ENCODE peak calls at places on chromosome 4, in five cellular contexts. U is lower lobe of right lung, V is Panc1, T is stomach, K is uterus. N is an unnamed sample.

GRCh38 chr4:91092398-91092955 is 965.3 kb downstream of the CCSER1 start:
- DNase-seq in V (no peak), K (no peak), U (no peak), T (no peak), N (no peak)

GRCh38 chr4:137597751-137598493 is 65.6 kb upstream of the PCDH18 start:
- DNase-seq in U (no peak), K (no peak), V (no peak), T (no peak), N (no peak)

GRCh38 chr4:169048867-169049266 is 38.8 kb upstream of the CBR4 start:
- DNase-seq in U (no peak), V (no peak), T (no peak), K (no peak), N (no peak)

GRCh38 chr4:85370400-85371032 is 104.4 kb upstream of the ARHGAP24 start:
- DNase-seq in T (peak; percentile 28), K (no peak), U (no peak), V (peak; percentile 35), N (no peak)

GRCh38 chr4:13626492-13627184 is 887 bp downstream of the BOD1L1 start:
- DNase-seq in V (no peak), K (no peak), U (no peak), T (no peak), N (no peak)

GRCh38 chr4:177484613-177485021 is 42.4 kb upstream of the AGA start:
- DNase-seq in T (no peak), V (no peak), U (no peak), K (no peak), N (no peak)

GRCh38 chr4:23877758-23878229 is 12.1 kb downstream of the PPARGC1A start:
- DNase-seq in V (no peak), T (no peak), U (no peak), K (peak; percentile 36), N (peak; percentile 77)

GRCh38 chr4:86543560-86544312 is 50.4 kb upstream of the PTPN13 start:
- DNase-seq in V (no peak), K (no peak), T (no peak), U (no peak), N (no peak)

GRCh38 chr4:123478859-123479345 is 82.3 kb downstream of the SPRY1 start:
- DNase-seq in U (peak; percentile 70), T (peak; percentile 72), V (no peak), K (no peak), N (peak; percentile 62)

GRCh38 chr4:158018090-158018808 is 154.6 kb downstream of the GASK1B start:
- DNase-seq in U (no peak), V (no peak), K (no peak), T (no peak), N (no peak)

GRCh38 chr4:7783560-7783959 is 156.1 kb downstream of the AFAP1 start:
- DNase-seq in V (no peak), K (no peak), U (no peak), T (no peak), N (peak; percentile 24)

GRCh38 chr4:23028875-23029274 is 336.1 kb downstream of the GBA3 start:
- DNase-seq in V (no peak), T (no peak), U (no peak), K (no peak), N (no peak)

GRCh38 chr4:137881641-137882040 is 349.3 kb upstream of the PCDH18 start:
- DNase-seq in K (no peak), V (no peak), U (no peak), T (no peak), N (no peak)

GRCh38 chr4:173281420-173282333 is 52.5 kb downstream of the HMGB2 start:
- DNase-seq in V (no peak), T (no peak), K (no peak), U (no peak), N (no peak)

GRCh38 chr4:158850800-158851644 is 82.2 kb downstream of the FNIP2 start:
- DNase-seq in K (no peak), T (no peak), V (no peak), U (no peak), N (no peak)

GRCh38 chr4:110309686-110310085 is 111.3 kb upstream of the ELOVL6 start:
- DNase-seq in K (no peak), V (no peak), T (no peak), U (no peak), N (no peak)

GRCh38 chr4:72631296-72631695 is 62.3 kb upstream of the ADAMTS3 start:
- DNase-seq in U (no peak), V (no peak), K (peak; percentile 53), T (no peak), N (no peak)

GRCh38 chr4:158444621-158445020 is 77.1 kb upstream of the RXFP1 start:
- DNase-seq in T (no peak), U (no peak), K (no peak), V (no peak), N (no peak)

GRCh38 chr4:141860974-141861373 is 224.6 kb downstream of the IL15 start:
- DNase-seq in U (no peak), K (no peak), V (no peak), T (no peak), N (no peak)
- TF ChIP-seq CTCF in U (no peak), K (no peak), V (peak; percentile 10), T (no peak), N (no peak)

DNA sequence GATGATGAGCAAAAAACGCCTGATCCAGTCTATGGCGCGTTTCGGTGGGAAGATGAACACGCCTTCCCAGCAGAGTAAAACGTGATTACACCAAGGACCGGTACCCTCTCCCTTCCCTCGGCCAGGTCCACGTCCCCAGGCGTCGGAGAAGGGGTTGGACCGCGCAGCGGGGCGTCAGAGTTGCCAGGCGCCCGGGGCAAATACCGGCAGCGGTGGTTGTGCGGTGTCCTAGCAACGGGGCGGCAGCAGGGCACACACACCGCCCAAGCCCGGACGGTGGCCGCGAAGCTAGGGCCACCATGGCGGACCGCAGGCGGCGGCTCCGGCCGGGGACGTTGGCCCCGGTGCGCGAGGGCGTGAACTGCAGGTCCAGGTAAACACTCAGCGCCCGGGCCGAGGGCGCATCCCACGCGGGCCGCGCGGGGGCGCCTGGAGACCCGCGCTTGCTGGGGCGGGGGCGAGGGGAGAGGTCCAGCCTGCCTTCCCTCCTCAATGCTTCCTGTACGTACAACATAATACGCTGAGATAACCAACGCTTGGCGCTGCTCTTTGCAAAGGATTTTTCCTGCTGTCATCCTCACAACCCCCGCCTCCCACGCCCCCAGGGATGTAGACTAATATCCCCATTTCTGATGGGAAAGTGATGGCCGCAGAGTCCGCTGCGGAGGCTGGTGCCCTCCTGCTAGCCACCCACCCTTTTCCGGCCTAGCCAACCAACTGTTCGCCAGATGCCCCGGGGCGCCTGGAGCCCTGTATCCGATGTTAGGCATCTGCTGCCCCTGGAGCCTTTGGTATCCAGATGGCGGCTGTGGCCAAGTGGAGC is at the start of gene FAM47E:
- DNase-seq in V (no peak), T (peak; percentile 88), K (peak; percentile 41), U (peak; percentile 92), N (peak; percentile 94)
- H3K4me3 ChIP-seq in V (peak within 1 kb of the TSS; percentile 78), T (peak within 1 kb of the TSS; percentile 72), K (peak within 1 kb of the TSS; percentile 15), U (peak within 1 kb of the TSS; percentile 61), N (peak within 1 kb of the TSS; percentile 60)

GRCh38 chr4:151100517-151100916 is 1.1 kb downstream of the RPS3A start:
- DNase-seq in V (no peak), K (no peak), U (no peak), T (no peak), N (no peak)
- H3K4me1 ChIP-seq in V (no peaks in the 10 kb centered on the region), K (no peaks in the 10 kb centered on the region), U (peaks cover 30% of the 10 kb centered on the region), T (peaks cover 15% of the 10 kb centered on the region), N (no peaks in the 10 kb centered on the region)

GRCh38 chr4:53847935-53848334 is 216.5 kb downstream of the CHIC2 start:
- DNase-seq in T (no peak), V (no peak), K (no peak), U (no peak), N (no peak)
- TF ChIP-seq CTCF in T (no peak), V (no peak), K (no peak), U (no peak), N (no peak)

GRCh38 chr4:244471-244870 is 60.8 kb downstream of the ZNF732 start:
- DNase-seq in U (no peak), K (peak; percentile 30), V (peak; percentile 15), T (peak; percentile 56), N (peak; percentile 50)

GRCh38 chr4:243407-243806 is 61.9 kb downstream of the ZNF732 start:
- DNase-seq in K (no peak), U (no peak), T (no peak), V (no peak), N (no peak)

GRCh38 chr4:242121-242848 is 63.0 kb downstream of the ZNF732 start:
- DNase-seq in U (peak; percentile 77), T (peak; percentile 72), V (peak; percentile 18), K (peak; percentile 68), N (peak; percentile 67)
- H3K4me3 ChIP-seq in U (peak overlapping the region; percentile 56), T (peak overlapping the region; percentile 39), V (peak overlapping the region; percentile 31), K (peak overlapping the region; percentile 6), N (peak overlapping the region; percentile 48)

DNA sequence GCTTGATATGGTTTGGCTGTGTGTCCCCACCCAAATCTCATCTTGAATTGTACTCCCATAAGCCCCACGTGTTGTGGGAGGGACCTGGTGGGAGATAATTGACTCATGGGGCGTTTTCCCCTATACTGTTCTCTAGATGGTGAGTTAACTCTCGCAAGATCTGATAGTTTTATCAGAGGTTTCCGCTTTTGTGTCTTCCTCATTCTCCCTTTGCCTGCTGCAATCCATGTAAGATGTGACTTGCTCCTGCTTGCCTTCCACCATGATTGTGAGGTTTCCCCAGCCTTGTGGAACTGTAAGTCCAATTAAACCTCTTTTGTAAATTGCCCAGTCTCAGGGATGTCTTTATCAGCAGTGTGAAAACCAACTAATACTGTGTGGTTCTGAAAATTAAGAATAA is 11.5 kb downstream of the SLAIN2 start:
- DNase-seq in T (no peak), K (no peak), V (no peak), U (no peak), N (no peak)
- H3K4me1 ChIP-seq in T (no peaks in the 10 kb centered on the region), K (peaks cover 7% of the 10 kb centered on the region), V (no peaks in the 10 kb centered on the region), U (peaks cover 26% of the 10 kb centered on the region), N (no peaks in the 10 kb centered on the region)

GRCh38 chr4:39931441-39931901 is 46.2 kb downstream of the PDS5A start:
- DNase-seq in T (no peak), V (no peak), U (no peak), K (no peak), N (no peak)

GRCh38 chr4:39933689-39934590 is 43.8 kb downstream of the PDS5A start:
- DNase-seq in U (no peak), T (no peak), V (no peak), K (no peak), N (no peak)

GRCh38 chr4:39936565-39937418 is 40.9 kb downstream of the PDS5A start:
- DNase-seq in T (no peak), V (no peak), U (no peak), K (no peak), N (no peak)

GRCh38 chr4:39928538-39928937 is 49.2 kb downstream of the PDS5A start:
- DNase-seq in V (no peak), T (no peak), K (no peak), U (no peak), N (no peak)

DNA sequence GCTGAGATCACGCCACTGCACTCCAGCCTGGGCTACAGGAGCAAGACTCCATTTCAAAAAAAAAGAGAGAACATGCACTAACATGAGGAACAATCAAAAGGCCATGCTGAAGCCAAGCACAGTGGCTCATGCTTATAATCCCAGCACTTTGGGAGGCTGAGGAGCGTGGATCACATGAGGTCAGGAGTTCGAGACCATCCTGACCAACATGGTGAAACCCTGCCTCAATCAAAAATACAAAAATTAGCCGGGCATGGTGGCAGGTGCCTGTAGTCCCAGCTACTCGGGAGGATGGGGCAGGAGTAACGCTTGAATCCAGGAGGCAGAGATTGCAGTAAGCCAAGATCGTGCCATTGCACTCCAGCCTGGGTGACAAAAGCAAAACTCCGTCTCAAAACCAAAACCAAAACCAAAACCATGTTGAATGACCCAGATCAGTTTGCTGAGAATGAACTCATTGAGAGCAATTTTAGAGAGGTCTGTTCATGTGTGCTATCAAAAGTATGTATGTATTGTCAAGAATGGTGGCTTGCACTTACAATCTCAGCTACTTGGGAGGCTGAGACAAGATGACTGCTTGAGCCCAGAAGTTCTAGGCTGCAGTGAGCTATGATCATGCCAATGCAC is 44.8 kb downstream of the PDS5A start:
- DNase-seq in U (no peak), K (no peak), T (no peak), V (no peak), N (no peak)
- TF ChIP-seq CTCF in U (no peak), K (no peak), T (no peak), V (no peak), N (no peak)

N was measured in right lobe of liver.